ENCODE peak calls at places on chromosomes 3 and 15, in nine cellular contexts. M, G, R, O, X, A, C, J and P are unnamed samples.

GRCh38 chr3:156150434-156151066 is 30.2 kb downstream of the KCNAB1 start:
- DNase-seq in M (peak), C (peak), A (peak), R (peak), X (peak), G (peak), J (peak), O (peak), P (no peak)

GRCh38 chr3:35936571-35936970 is 297.2 kb downstream of the ARPP21 start:
- DNase-seq in O (no peak), R (no peak), M (no peak), J (no peak), C (no peak), G (no peak), A (no peak), X (no peak), P (no peak)

GRCh38 chr3:97131476-97131875 is 317.1 kb downstream of the EPHA6 start:
- DNase-seq in A (no peak), O (no peak), J (no peak), C (no peak), R (no peak), G (no peak), M (no peak), X (no peak), P (no peak)

GRCh38 chr3:167084566-167084965 is 295.5 kb downstream of the ZBBX start:
- DNase-seq in A (no peak), C (no peak), X (no peak), J (no peak), O (no peak), M (no peak), R (no peak), G (no peak), P (no peak)

GRCh38 chr15:36982441-36982840 is 117.9 kb downstream of the MEIS2 start:
- DNase-seq in O (no peak), X (no peak), J (no peak), G (no peak), R (no peak), M (no peak), C (no peak), A (no peak), P (no peak)

GRCh38 chr3:183524476-183524875 is 31.0 kb downstream of the KLHL6 start:
- DNase-seq in O (no peak), R (no peak), J (no peak), C (no peak), X (no peak), A (no peak), G (no peak), M (no peak), P (no peak)

GRCh38 chr15:81001180-81002003 is 669 bp downstream of the TLNRD1 start:
- DNase-seq in X (peak), G (no peak), O (peak), R (peak), C (peak), J (peak), A (peak), M (peak), P (no peak)

GRCh38 chr15:38035701-38036100 is 101.3 kb downstream of the TMCO5A start:
- DNase-seq in O (no peak), J (no peak), M (no peak), A (no peak), R (no peak), C (no peak), G (no peak), X (no peak), P (no peak)

GRCh38 chr3:51361746-51362145 is 23.3 kb upstream of the MANF start:
- DNase-seq in C (no peak), A (no peak), O (no peak), X (no peak), G (no peak), M (no peak), J (no peak), R (no peak), P (no peak)

GRCh38 chr3:189334064-189334920 is 162.5 kb downstream of the TPRG1 start:
- DNase-seq in G (no peak), R (no peak), C (no peak), X (no peak), O (no peak), M (no peak), J (no peak), A (peak), P (no peak)

GRCh38 chr15:79408041-79408440 is 24.1 kb upstream of the MINAR1 start:
- DNase-seq in G (no peak), J (no peak), R (no peak), A (no peak), X (no peak), M (no peak), O (no peak), C (no peak), P (no peak)

GRCh38 chr15:99992611-99993231 is 259.5 kb upstream of the LYSMD4 start:
- DNase-seq in J (no peak), A (no peak), O (peak), G (peak), M (no peak), C (no peak), X (no peak), R (no peak), P (no peak)

GRCh38 chr3:37053337-37053736 is 60.0 kb downstream of the MLH1 start:
- DNase-seq in G (no peak), J (peak), C (no peak), A (no peak), O (no peak), X (no peak), R (no peak), M (no peak), P (no peak)

GRCh38 chr15:41494190-41494921 is 682 bp downstream of the ITPKA start:
- DNase-seq in R (no peak), O (peak), A (peak), X (peak), M (peak), C (peak), G (no peak), J (no peak), P (no peak)

GRCh38 chr3:63032876-63033275 is 157.7 kb upstream of the CADPS start:
- DNase-seq in R (no peak), A (no peak), X (no peak), C (no peak), G (no peak), O (no peak), J (no peak), M (no peak), P (no peak)

GRCh38 chr3:172562881-172563835 is 39.9 kb upstream of the TNFSF10 start:
- DNase-seq in M (no peak), A (no peak), C (no peak), X (no peak), R (peak), G (peak), O (no peak), J (peak), P (no peak)

GRCh38 chr15:37098468-37099320 is 1.7 kb downstream of the MEIS2 start:
- DNase-seq in R (peak), C (no peak), O (peak), X (peak), M (peak), J (no peak), G (no peak), A (peak), P (no peak)

GRCh38 chr15:40450047-40450446 is 9.3 kb downstream of the BAHD1 start:
- DNase-seq in M (no peak), G (no peak), O (no peak), R (no peak), J (no peak), X (no peak), C (no peak), A (no peak), P (no peak)

GRCh38 chr3:8575364-8576104 is 69.1 kb downstream of the SSUH2 start:
- DNase-seq in A (no peak), J (no peak), R (no peak), X (no peak), O (no peak), C (no peak), M (no peak), G (no peak), P (no peak)

GRCh38 chr3:149727676-149728075 is 24.6 kb downstream of the COMMD2 start:
- DNase-seq in C (no peak), J (no peak), G (no peak), R (no peak), X (no peak), O (no peak), M (no peak), A (no peak), P (no peak)

GRCh38 chr15:69395991-69396390 is 18.2 kb upstream of the KIF23 start:
- DNase-seq in C (no peak), G (no peak), M (no peak), O (no peak), J (no peak), R (no peak), X (no peak), A (no peak), P (no peak)

GRCh38 chr15:42549052-42549491 is 434 bp downstream of the HAUS2 start:
- DNase-seq in R (peak), J (peak), O (no peak), C (no peak), G (no peak), X (no peak), A (peak), M (no peak), P (no peak)

GRCh38 chr3:133881987-133882825 is 13.5 kb downstream of the RAB6B start:
- DNase-seq in A (no peak), M (no peak), O (no peak), R (no peak), X (no peak), C (peak), G (no peak), J (no peak), P (no peak)

GRCh38 chr3:139252719-139253118 is 91.1 kb upstream of the MRPS22 start:
- DNase-seq in G (no peak), A (no peak), R (no peak), C (peak), J (no peak), X (no peak), M (no peak), O (peak), P (no peak)

GRCh38 chr3:177065285-177066028 is 131.8 kb downstream of the TBL1XR1 start:
- DNase-seq in O (no peak), A (no peak), J (no peak), R (no peak), X (no peak), M (no peak), G (no peak), C (no peak), P (no peak)

GRCh38 chr15:26873846-26874245 is 7.0 kb downstream of the GABRA5 start:
- DNase-seq in J (peak), G (no peak), X (no peak), C (no peak), A (no peak), O (no peak), M (no peak), R (no peak), P (no peak)

GRCh38 chr3:112117415-112117814 is 15.6 kb downstream of the GCSAM start:
- DNase-seq in R (no peak), A (no peak), O (no peak), C (no peak), M (no peak), X (no peak), G (no peak), J (no peak), P (no peak)

GRCh38 chr3:112114558-112115160 is 18.4 kb downstream of the GCSAM start:
- DNase-seq in A (no peak), R (no peak), X (no peak), O (no peak), G (no peak), M (no peak), J (no peak), C (no peak), P (no peak)

GRCh38 chr3:112116777-112117186 is 16.3 kb downstream of the GCSAM start:
- DNase-seq in R (peak), A (no peak), O (no peak), X (no peak), C (no peak), G (no peak), J (no peak), M (no peak), P (no peak)

GRCh38 chr3:112115806-112116383 is 17.2 kb downstream of the GCSAM start:
- DNase-seq in M (no peak), J (no peak), X (no peak), R (no peak), C (no peak), G (no peak), A (no peak), O (no peak), P (no peak)

GRCh38 chr3:112115161-112115739 is 17.8 kb downstream of the GCSAM start:
- DNase-seq in A (no peak), C (no peak), O (no peak), M (no peak), J (no peak), X (no peak), R (no peak), G (no peak), P (no peak)
- TF ChIP-seq POLR2A in A (no peak), C (no peak), O (no peak), M (no peak), J (no peak), X (no peak), R (no peak), G (no peak), P (no peak)

DNA sequence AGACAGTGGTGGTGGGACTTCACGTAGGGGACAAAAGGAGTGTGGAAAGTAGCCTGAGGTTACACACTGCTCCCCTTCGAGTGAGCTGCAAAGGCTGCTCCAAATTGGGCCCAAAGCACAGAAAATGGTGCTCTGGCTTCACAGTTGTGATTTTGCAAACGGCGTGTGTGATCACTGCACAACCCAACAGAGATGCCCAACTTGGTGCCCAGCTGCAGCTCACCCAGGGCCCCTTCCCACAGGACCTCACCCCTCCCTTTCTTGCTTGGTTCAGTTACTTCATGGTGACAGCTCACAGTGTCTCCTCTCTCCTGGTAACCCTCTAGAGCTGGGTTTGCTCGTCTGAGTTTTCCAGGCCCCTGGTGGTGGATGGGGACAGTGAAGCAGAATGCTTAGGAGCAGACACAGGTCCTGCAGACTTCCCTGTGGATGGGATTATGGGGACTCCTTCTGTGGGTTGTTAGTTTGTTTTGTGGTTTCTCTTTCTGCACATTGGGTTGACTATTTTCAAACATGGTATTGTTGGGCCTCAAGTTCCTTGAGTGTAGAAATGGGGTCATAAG is 98.3 kb downstream of the TOP2B start:
- DNase-seq in X (no peak), J (no peak), A (no peak), G (no peak), O (no peak), C (no peak), R (no peak), M (peak), P (no peak)
- TF ChIP-seq CTCF in X (no peak), J (no peak), A (no peak), G (no peak), O (no peak), C (no peak), R (no peak), M (peak), P (no peak)

GRCh38 chr15:31391687-31392671 is 65.3 kb downstream of the KLF13 start:
- DNase-seq in J (peak), O (peak), M (peak), G (peak), C (peak), A (peak), R (peak), X (peak), P (peak)
- TF ChIP-seq POLR2A in J (peak), O (peak), M (no peak), G (peak), C (peak), A (peak), R (peak), X (peak), P (no peak)

GRCh38 chr3:158773166-158773565 is 28.7 kb upstream of the MFSD1 start:
- DNase-seq in G (no peak), A (no peak), O (no peak), R (no peak), J (no peak), X (no peak), M (peak), C (no peak), P (no peak)

GRCh38 chr3:158775001-158775400 is 26.9 kb upstream of the MFSD1 start:
- DNase-seq in M (no peak), A (no peak), X (no peak), O (no peak), C (no peak), G (no peak), J (no peak), R (no peak), P (no peak)

GRCh38 chr3:158771982-158772381 is 29.9 kb upstream of the MFSD1 start:
- DNase-seq in J (no peak), C (no peak), O (no peak), G (no peak), X (no peak), R (no peak), A (no peak), M (no peak), P (no peak)

GRCh38 chr3:158775801-158776399 is 26.0 kb upstream of the MFSD1 start:
- DNase-seq in X (no peak), M (no peak), A (no peak), G (no peak), O (no peak), J (no peak), R (no peak), C (no peak), P (no peak)

DNA sequence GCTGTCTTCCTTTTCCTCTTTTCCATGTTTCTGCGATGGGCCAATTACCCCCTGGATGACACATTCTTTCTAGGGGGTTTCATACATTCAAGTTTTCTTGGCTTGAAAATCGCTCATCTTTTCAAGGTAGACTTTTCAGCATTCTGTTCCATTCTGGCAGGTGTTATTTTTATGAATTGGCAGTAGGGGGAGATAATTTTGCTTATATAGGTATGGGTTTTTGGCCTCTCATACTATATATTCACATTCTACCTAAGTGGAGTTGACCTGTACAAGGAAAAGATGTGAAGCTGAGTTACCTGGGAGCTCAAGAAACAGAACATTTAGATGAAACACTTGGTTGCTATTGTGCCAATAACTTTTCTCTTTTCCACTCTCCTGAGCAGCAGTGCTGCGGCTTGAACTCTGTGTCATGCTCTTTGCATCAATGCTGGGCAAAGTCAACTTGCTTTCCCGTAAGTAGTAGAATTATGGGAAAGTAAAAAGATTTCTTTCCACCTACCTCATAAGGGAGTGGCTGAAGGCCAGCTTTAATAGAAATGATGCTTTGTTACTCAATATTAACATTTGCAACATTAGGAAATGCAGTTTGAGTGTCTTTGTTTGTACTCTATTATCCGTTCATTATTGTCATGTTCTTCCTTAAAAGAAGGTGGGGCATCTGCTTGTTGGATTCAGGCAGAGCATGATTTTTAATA is 27.9 kb upstream of the MFSD1 start:
- DNase-seq in A (no peak), R (no peak), M (no peak), J (peak), O (no peak), C (no peak), X (no peak), G (no peak), P (no peak)
- TF ChIP-seq CTCF in A (no peak), R (no peak), M (no peak), J (no peak), O (no peak), C (no peak), X (no peak), G (no peak), P (no peak)

GRCh38 chr3:32106132-32106928 is at the start of gene GPD1L:
- DNase-seq in O (peak), A (peak), M (peak), R (peak), J (peak), X (peak), C (peak), G (peak), P (peak)
- TF ChIP-seq POLR2A in O (no peak), A (peak), M (peak), R (peak), J (no peak), X (peak), C (no peak), G (peak), P (no peak)

GRCh38 chr3:159779883-159780282 is 208.8 kb upstream of the IL12A start:
- DNase-seq in J (no peak), M (no peak), O (no peak), C (no peak), G (no peak), R (no peak), A (no peak), X (no peak), P (no peak)

GRCh38 chr3:159783780-159784747 is 204.6 kb upstream of the IL12A start:
- DNase-seq in M (no peak), R (no peak), G (no peak), J (peak), C (no peak), A (no peak), O (no peak), X (no peak), P (no peak)

GRCh38 chr3:159785276-159785675 is 203.4 kb upstream of the IL12A start:
- DNase-seq in J (no peak), G (no peak), M (no peak), A (no peak), O (no peak), C (no peak), R (no peak), X (no peak), P (no peak)

GRCh38 chr3:159782724-159783421 is 205.8 kb upstream of the IL12A start:
- DNase-seq in C (no peak), J (no peak), A (no peak), M (no peak), R (no peak), X (no peak), O (no peak), G (no peak), P (no peak)

DNA sequence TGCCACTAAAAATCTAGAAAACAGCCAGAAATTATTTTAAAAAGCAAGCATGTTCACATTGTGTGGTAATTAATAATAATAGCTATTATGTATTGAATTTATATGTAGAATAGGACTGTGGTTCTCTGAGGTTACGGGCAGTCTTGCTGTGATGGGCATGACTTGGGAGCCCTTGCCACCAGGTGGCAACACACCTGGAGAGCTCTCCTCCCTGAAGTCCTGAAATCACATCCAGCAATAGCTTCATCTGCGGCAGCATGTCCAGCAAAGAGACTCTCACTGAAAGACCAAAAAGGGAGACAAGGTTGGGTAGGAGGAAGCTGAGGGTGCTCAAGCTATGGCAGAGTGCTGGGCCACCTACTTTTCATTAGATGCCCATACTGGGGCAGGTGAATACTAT is 206.8 kb upstream of the IL12A start:
- DNase-seq in R (no peak), O (no peak), J (no peak), M (no peak), X (no peak), C (no peak), G (no peak), A (no peak), P (no peak)
- TF ChIP-seq CTCF in R (no peak), O (no peak), J (no peak), M (no peak), X (no peak), C (no peak), G (no peak), A (peak), P (peak)

GRCh38 chr3:182294256-182294655 is 499.0 kb upstream of the ATP11B start:
- DNase-seq in M (no peak), R (no peak), G (no peak), J (no peak), C (no peak), X (no peak), O (no peak), A (no peak), P (no peak)

GRCh38 chr3:182294696-182295095 is 498.6 kb upstream of the ATP11B start:
- DNase-seq in G (no peak), R (no peak), C (no peak), A (no peak), X (no peak), M (no peak), O (no peak), J (no peak), P (no peak)

DNA sequence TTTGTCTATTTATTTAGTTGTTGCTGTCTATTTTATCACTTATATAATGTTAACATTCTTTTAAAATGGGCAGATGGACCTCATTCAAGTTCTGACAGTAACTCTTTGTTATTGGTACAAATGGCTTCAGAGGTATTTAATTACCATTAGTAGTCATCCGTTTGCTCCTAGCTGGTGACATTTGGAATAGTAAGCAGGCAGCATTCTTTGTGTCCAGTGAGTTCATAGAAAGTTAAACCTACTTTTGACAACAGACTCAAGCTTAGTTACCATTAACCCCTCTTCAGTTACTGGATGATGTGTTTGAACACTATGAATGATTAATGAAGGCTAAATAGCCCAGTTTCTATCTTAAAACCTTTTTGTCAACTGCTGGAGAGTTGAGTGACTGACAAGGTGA is 500.7 kb upstream of the ATP11B start:
- DNase-seq in O (no peak), R (no peak), M (no peak), G (no peak), J (no peak), A (no peak), C (no peak), X (no peak), P (no peak)
- TF ChIP-seq POLR2A in O (no peak), R (no peak), M (no peak), G (no peak), J (no peak), A (no peak), C (no peak), X (no peak), P (no peak)

GRCh38 chr3:24521306-24522154 is 26.9 kb upstream of the THRB start:
- DNase-seq in O (peak), C (peak), G (peak), J (peak), X (peak), M (peak), R (peak), A (peak), P (no peak)
- TF ChIP-seq CTCF in O (no peak), C (no peak), G (no peak), J (peak), X (no peak), M (peak), R (peak), A (peak), P (no peak)